ENCODE peak calls at places on chromosomes 2 and 18, in seven cellular contexts. R is WTC11; G is activated CD4-positive, CD25-positive, alpha-beta regulatory T cell; I is SHP77; U is progenitor cell of endocrine pancreas; E is A549; Y is LNCaP clone FGC. H is an unnamed sample.

GRCh38 chr18:56257215-56257614 is 381.2 kb downstream of the TXNL1 start:
- DNase-seq in R (no peak), G (no peak), I (no peak), U (no peak), E (no peak), Y (no peak), H (no peak)

GRCh38 chr2:128486640-128487375 is 168.1 kb upstream of the HS6ST1 start:
- DNase-seq in R (no peak), G (no peak), I (no peak), U (no peak), E (no peak), Y (no peak), H (no peak)

GRCh38 chr2:174753038-174753633 is 11.1 kb downstream of the CHRNA1 start:
- DNase-seq in R (no peak), G (no peak), I (no peak), U (no peak), E (no peak), Y (no peak), H (no peak)

GRCh38 chr18:77762632-77763031 is 513.0 kb downstream of the GALR1 start:
- DNase-seq in R (no peak), G (no peak), I (no peak), U (no peak), E (no peak), Y (no peak), H (no peak)

GRCh38 chr2:96874099-96874831 is 4.4 kb upstream of the SEMA4C start:
- DNase-seq in R (no peak), G (no peak), I (no peak), U (no peak), E (no peak), Y (no peak), H (no peak)

GRCh38 chr2:230715201-230715600 is 2.6 kb downstream of the CAB39 start:
- DNase-seq in R (no peak), G (no peak), I (no peak), U (no peak), E (no peak), Y (no peak), H (no peak)

GRCh38 chr2:67289921-67290371 is 107.2 kb upstream of the ETAA1 start:
- DNase-seq in R (no peak), G (no peak), I (no peak), U (no peak), E (no peak), Y (no peak), H (no peak)

GRCh38 chr18:35697869-35698268 is 116.3 kb downstream of the GALNT1 start:
- DNase-seq in R (no peak), G (no peak), I (no peak), U (no peak), E (no peak), Y (no peak), H (no peak)

GRCh38 chr2:160087854-160088745 is 25.7 kb upstream of the PLA2R1 start:
- DNase-seq in R (no peak), G (no peak), I (peak; percentile 2), U (no peak), E (peak; percentile 35), Y (no peak), H (no peak)

GRCh38 chr2:64153811-64154210 is 9.6 kb upstream of the PELI1 start:
- DNase-seq in R (no peak), G (no peak), I (no peak), U (no peak), E (no peak), Y (no peak), H (no peak)

GRCh38 chr2:127541849-127542630 is 6.6 kb downstream of the MYO7B start:
- DNase-seq in R (no peak), G (no peak), I (no peak), U (no peak), E (no peak), Y (no peak), H (no peak)

GRCh38 chr2:108491848-108492247 is 42.4 kb upstream of the LIMS1 start:
- DNase-seq in R (no peak), G (no peak), I (no peak), U (no peak), E (no peak), Y (no peak), H (no peak)

GRCh38 chr2:64234150-64234549 is 89.9 kb upstream of the PELI1 start:
- DNase-seq in R (no peak), G (no peak), I (no peak), U (no peak), E (no peak), Y (no peak), H (no peak)

GRCh38 chr2:55581435-55581834 is 36.0 kb downstream of the PPP4R3B start:
- DNase-seq in R (no peak), G (no peak), I (no peak), U (no peak), E (no peak), Y (no peak), H (no peak)

GRCh38 chr18:61589053-61589723 is 256.0 kb downstream of the CDH20 start:
- DNase-seq in R (no peak), G (no peak), I (no peak), U (no peak), E (no peak), Y (no peak), H (no peak)

GRCh38 chr2:216635701-216636541 is 2.7 kb downstream of the IGFBP2 start:
- DNase-seq in R (peak; percentile 53), G (no peak), I (no peak), U (no peak), E (no peak), Y (no peak), H (no peak)

GRCh38 chr2:214575030-214575949 is 164.4 kb downstream of the VWC2L start:
- DNase-seq in R (no peak), G (no peak), I (no peak), U (no peak), E (no peak), Y (no peak), H (no peak)

GRCh38 chr2:197599285-197599965 is 76.0 kb downstream of the RFTN2 start:
- DNase-seq in R (peak; percentile 32), G (no peak), I (no peak), U (no peak), E (peak; percentile 28), Y (no peak), H (no peak)

GRCh38 chr2:45301307-45302010 is 292.2 kb upstream of the SIX2 start:
- DNase-seq in R (no peak), G (no peak), I (peak; percentile 79), U (no peak), E (no peak), Y (peak; percentile 23), H (no peak)

GRCh38 chr2:160613466-160614153 is 120.0 kb upstream of the RBMS1 start:
- DNase-seq in R (no peak), G (no peak), I (no peak), U (no peak), E (no peak), Y (peak; percentile 27), H (no peak)

H was measured in thyroid gland.